ENCODE peak calls at places on chromosomes 4 and X, in ten cellular contexts. D, A, G, V, Q, M, C, T, Y and P are unnamed samples.
A peak's percentile ranks its signal among the peaks of the same experiment; 100 is the strongest.

GRCh38 chr4:77994194-77994721 is 62.9 kb upstream of the FRAS1 start:
- DNase-seq in C (peak; percentile 43), M (peak; percentile 93), Y (no peak), G (no peak), T (peak; percentile 62), A (no peak), V (no peak), D (peak; percentile 79), Q (peak; percentile 96), P (no peak)

GRCh38 chr4:1964443-1964842 is 44.3 kb downstream of the NELFA start:
- DNase-seq in D (no peak), Q (peak; percentile 68), C (no peak), Y (no peak), M (peak; percentile 60), A (no peak), T (no peak), V (no peak), G (no peak), P (no peak)

GRCh38 chrX:150664290-150664689 is 28.9 kb upstream of the MTMR1 start:
- DNase-seq in Q (no peak), M (no peak), V (peak; percentile 67), D (no peak), G (no peak), Y (peak; percentile 30), T (no peak), C (peak; percentile 39), A (no peak), P (no peak)

GRCh38 chr4:576245-576821 is at the start of gene TMEM271:
- DNase-seq in Q (peak; percentile 83), D (no peak), M (peak; percentile 50), T (no peak), V (no peak), G (no peak), A (no peak), Y (no peak), C (no peak), P (no peak)

GRCh38 chrX:150548684-150549083 is 19.7 kb upstream of the MTM1 start:
- DNase-seq in C (no peak), A (no peak), D (peak; percentile 65), Q (no peak), V (no peak), G (no peak), T (no peak), Y (no peak), M (no peak), P (no peak)

GRCh38 chr4:18722748-18723191 is 701.2 kb upstream of the LCORL start:
- DNase-seq in C (no peak), A (no peak), Q (no peak), Y (no peak), D (no peak), G (no peak), T (no peak), V (no peak), M (peak; percentile 40), P (no peak)

GRCh38 chr4:15938182-15938581 is 358 bp downstream of the FGFBP1 start:
- DNase-seq in T (no peak), Y (no peak), A (no peak), C (peak; percentile 68), V (no peak), G (no peak), Q (peak; percentile 48), M (peak; percentile 67), D (peak; percentile 15), P (no peak)

GRCh38 chr4:7964890-7965662 is 25.4 kb upstream of the AFAP1 start:
- DNase-seq in C (peak; percentile 68), V (no peak), T (no peak), M (peak; percentile 46), D (peak; percentile 73), A (no peak), Q (peak; percentile 43), Y (no peak), G (peak; percentile 52), P (peak; percentile 35)

GRCh38 chr4:92198711-92199110 is 105.1 kb upstream of the GRID2 start:
- DNase-seq in A (no peak), V (no peak), M (no peak), G (no peak), C (no peak), Q (no peak), Y (no peak), D (peak; percentile 73), T (no peak), P (no peak)

GRCh38 chr4:184368290-184368689 is 106.1 kb downstream of the IRF2 start:
- DNase-seq in M (no peak), V (no peak), A (no peak), D (no peak), T (peak; percentile 73), G (no peak), Q (no peak), C (no peak), Y (no peak), P (no peak)
- H3K27ac ChIP-seq in M (no peak overlapping the region), V (no peak overlapping the region), A (no peak overlapping the region), D (no peak overlapping the region), T (peak overlapping the region; percentile 39), G (no peak overlapping the region), Q (no peak overlapping the region), C (no peak overlapping the region), Y (no peak overlapping the region), P (no peak overlapping the region)

GRCh38 chr4:145934434-145935047 is 4.1 kb downstream of the ZNF827 start:
- DNase-seq in Y (no peak), M (no peak), D (peak; percentile 6), T (peak; percentile 39), A (no peak), V (no peak), Q (no peak), G (no peak), C (no peak), P (no peak)
- H3K27ac ChIP-seq in Y (no peak overlapping the region), M (no peak overlapping the region), D (peak overlapping the region; percentile 91), T (peak overlapping the region; percentile 92), A (peak overlapping the region; percentile 96), V (peak overlapping the region; percentile 95), Q (no peak overlapping the region), G (no peak overlapping the region), C (peak overlapping the region; percentile 96), P (no peak overlapping the region)

DNA sequence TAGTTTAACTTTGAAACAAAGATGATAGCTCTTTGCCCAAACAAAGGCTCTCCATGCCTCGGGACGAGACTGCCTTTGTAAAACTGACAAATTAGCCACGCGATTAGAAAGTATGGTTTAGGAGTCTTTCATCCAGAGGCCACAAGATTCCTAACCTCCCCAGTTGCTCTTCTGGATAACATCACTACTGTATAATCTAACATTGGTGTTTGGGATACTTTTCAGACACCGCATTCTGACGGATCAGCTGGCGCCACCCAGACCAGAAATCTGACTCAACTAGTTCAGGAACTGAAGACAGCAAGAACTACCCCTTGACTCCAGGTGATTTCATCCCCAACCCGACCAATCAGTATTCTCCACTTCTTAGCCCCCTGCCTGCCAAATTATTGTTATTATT is 98.1 kb upstream of the TEX13D start:
- DNase-seq in G (no peak), C (no peak), M (no peak), V (no peak), A (no peak), D (no peak), Q (no peak), Y (no peak), T (no peak), P (no peak)
- H3K27ac ChIP-seq in G (no peak overlapping the region), C (no peak overlapping the region), M (no peak overlapping the region), V (no peak overlapping the region), A (no peak overlapping the region), D (no peak overlapping the region), Q (no peak overlapping the region), Y (no peak overlapping the region), T (no peak overlapping the region), P (no peak overlapping the region)

GRCh38 chr4:165477799-165478198 is 99.0 kb downstream of the CPE start:
- DNase-seq in A (no peak), C (no peak), M (no peak), G (no peak), V (no peak), T (no peak), Q (no peak), D (no peak), Y (no peak), P (no peak)

GRCh38 chr4:165478260-165478659 is 99.5 kb downstream of the CPE start:
- DNase-seq in Y (no peak), A (no peak), V (no peak), Q (no peak), M (no peak), D (no peak), C (no peak), G (no peak), T (no peak), P (no peak)

GRCh38 chr4:165476214-165477098 is 97.6 kb downstream of the CPE start:
- DNase-seq in D (peak; percentile 49), M (no peak), A (no peak), C (no peak), T (no peak), Y (no peak), G (no peak), Q (no peak), V (no peak), P (no peak)

GRCh38 chr4:165474784-165475705 is 96.2 kb downstream of the CPE start:
- DNase-seq in V (no peak), D (no peak), C (no peak), Q (no peak), Y (no peak), T (no peak), M (no peak), G (no peak), A (no peak), P (no peak)

GRCh38 chr4:165475706-165476070 is 96.9 kb downstream of the CPE start:
- DNase-seq in T (no peak), C (no peak), Q (no peak), A (no peak), V (no peak), G (no peak), Y (no peak), D (no peak), M (no peak), P (no peak)
- H3K27ac ChIP-seq in T (no peak overlapping the region), C (no peak overlapping the region), Q (no peak overlapping the region), A (no peak overlapping the region), V (no peak overlapping the region), G (no peak overlapping the region), Y (no peak overlapping the region), D (no peak overlapping the region), M (no peak overlapping the region), P (no peak overlapping the region)

GRCh38 chrX:7389576-7389975 is 241.6 kb upstream of the PUDP start:
- DNase-seq in Y (no peak), A (no peak), G (no peak), M (no peak), Q (no peak), D (no peak), T (no peak), C (no peak), V (no peak), P (no peak)
- H3K27ac ChIP-seq in Y (no peak overlapping the region), A (no peak overlapping the region), G (no peak overlapping the region), M (no peak overlapping the region), Q (no peak overlapping the region), D (no peak overlapping the region), T (no peak overlapping the region), C (no peak overlapping the region), V (no peak overlapping the region), P (no peak overlapping the region)

DNA sequence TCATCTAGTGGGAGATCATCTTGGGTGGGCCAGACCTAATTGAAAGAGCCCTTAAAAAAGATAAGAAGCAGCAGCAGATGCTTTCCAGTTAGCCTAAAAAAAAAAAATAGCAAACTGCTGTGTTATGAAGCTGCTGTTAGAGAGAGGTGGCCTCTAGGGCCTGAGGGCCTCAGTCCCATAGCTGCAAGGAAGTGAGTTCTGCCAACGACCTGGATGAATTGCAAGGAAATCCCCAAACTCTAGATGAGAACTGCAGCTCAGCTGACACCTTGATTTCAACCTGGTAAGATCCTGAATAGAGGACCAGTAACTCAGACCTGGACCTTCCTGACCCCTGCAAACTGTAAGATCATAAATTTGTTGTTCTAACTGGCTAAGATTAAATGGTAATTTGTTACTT is 275.2 kb downstream of the TENM3 start:
- DNase-seq in A (no peak), V (no peak), T (no peak), Q (peak; percentile 28), D (no peak), G (no peak), C (no peak), Y (no peak), M (peak; percentile 39), P (no peak)
- H3K27ac ChIP-seq in A (no peak overlapping the region), V (no peak overlapping the region), T (no peak overlapping the region), Q (no peak overlapping the region), D (no peak overlapping the region), G (no peak overlapping the region), C (no peak overlapping the region), Y (no peak overlapping the region), M (no peak overlapping the region), P (no peak overlapping the region)